ENCODE peak calls at places on chromosomes 11 and 22, in four cellular contexts. T is lower leg skin, A is fibroblast of villous mesenchyme, W is upper lobe of right lung. G is an unnamed sample.

GRCh38 chr22:42922374-42923177 is 65.5 kb upstream of the ARFGAP3 start:
- DNase-seq in A (no peak), W (peak), T (no peak), G (no peak)

GRCh38 chr11:100964400-100964799 is 165.2 kb downstream of the PGR start:
- DNase-seq in A (peak), T (no peak), W (no peak), G (peak)

GRCh38 chr11:73931039-73931645 is 19.7 kb upstream of the DNAJB13 start:
- DNase-seq in A (peak), T (no peak), W (no peak), G (peak)

GRCh38 chr11:115996125-115996807 is 492.1 kb upstream of the CADM1 start:
- DNase-seq in A (no peak), T (no peak), W (no peak), G (no peak)

GRCh38 chr11:113884361-113884836 is 9.0 kb upstream of the USP28 start:
- DNase-seq in W (no peak), A (peak), T (no peak), G (peak)

GRCh38 chr11:44011797-44012196 is 36.0 kb upstream of the ACCSL start:
- DNase-seq in W (no peak), A (peak), T (no peak), G (peak)

GRCh38 chr11:57474017-57474750 is 13.9 kb downstream of the RTN4RL2 start:
- DNase-seq in W (no peak), A (no peak), T (no peak), G (no peak)

GRCh38 chr11:297666-298405 is 1.5 kb downstream of the IFITM5 start:
- DNase-seq in T (no peak), W (peak), A (peak), G (no peak)

GRCh38 chr11:9136731-9137130 is 45.3 kb upstream of the SCUBE2 start:
- DNase-seq in W (no peak), A (no peak), T (no peak), G (no peak)

GRCh38 chr22:39155421-39155820 is 2.9 kb upstream of the CBX7 start:
- DNase-seq in W (no peak), A (no peak), T (no peak), G (no peak)

GRCh38 chr22:16824718-16825687 is at the start of gene XKR3:
- DNase-seq in T (no peak), A (no peak), W (no peak), G (no peak)

GRCh38 chr11:62025429-62026105 is 58.1 kb upstream of the FTH1 start:
- DNase-seq in A (peak), T (peak), W (peak), G (peak)

GRCh38 chr11:104546486-104546885 is 351.8 kb downstream of the CASP12 start:
- DNase-seq in T (no peak), A (no peak), W (no peak), G (no peak)

DNA sequence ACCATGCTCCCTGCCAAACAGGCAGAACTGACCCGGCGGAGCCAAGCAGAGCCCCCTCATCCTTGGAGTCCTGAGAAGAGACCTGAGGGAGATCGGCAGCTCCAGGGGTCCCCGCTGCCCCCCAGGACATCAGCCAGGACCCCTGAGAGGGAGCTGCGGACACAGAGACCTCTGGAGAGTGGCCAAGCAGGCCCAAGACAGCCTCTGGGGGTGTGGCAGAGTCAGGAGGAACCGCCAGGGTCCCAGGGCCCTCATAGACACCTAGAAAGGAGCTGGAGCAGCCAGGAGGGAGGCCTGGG is 37.5 kb downstream of the TRIOBP start:
- DNase-seq in W (no peak), A (no peak), T (no peak), G (no peak)
- H3K4me3 ChIP-seq in W (no peak), A (no peak), T (no peak), G (no peak)

GRCh38 chr11:118114266-118114665 is 27.5 kb upstream of the SMIM35 start:
- DNase-seq in W (peak), A (no peak), T (no peak), G (no peak)
- TF ChIP-seq CTCF in W (no peak), A (no peak), T (no peak), G (no peak)

GRCh38 chr22:44620129-44620840 is 81.7 kb upstream of the PRR5 start:
- DNase-seq in A (peak), W (no peak), T (peak), G (peak)
- H3K4me3 ChIP-seq in A (no peak), W (no peak), T (no peak), G (no peak)

GRCh38 chr11:82174610-82175009 is 559.1 kb downstream of the FAM181B start:
- DNase-seq in A (no peak), T (no peak), W (no peak), G (no peak)
- TF ChIP-seq CTCF in A (peak), T (no peak), W (no peak), G (no peak)

GRCh38 chr11:35141034-35141433 is 2.1 kb downstream of the CD44 start:
- DNase-seq in A (no peak), W (no peak), T (no peak), G (no peak)
- H3K4me3 ChIP-seq in A (peak), W (peak), T (peak), G (peak)

DNA sequence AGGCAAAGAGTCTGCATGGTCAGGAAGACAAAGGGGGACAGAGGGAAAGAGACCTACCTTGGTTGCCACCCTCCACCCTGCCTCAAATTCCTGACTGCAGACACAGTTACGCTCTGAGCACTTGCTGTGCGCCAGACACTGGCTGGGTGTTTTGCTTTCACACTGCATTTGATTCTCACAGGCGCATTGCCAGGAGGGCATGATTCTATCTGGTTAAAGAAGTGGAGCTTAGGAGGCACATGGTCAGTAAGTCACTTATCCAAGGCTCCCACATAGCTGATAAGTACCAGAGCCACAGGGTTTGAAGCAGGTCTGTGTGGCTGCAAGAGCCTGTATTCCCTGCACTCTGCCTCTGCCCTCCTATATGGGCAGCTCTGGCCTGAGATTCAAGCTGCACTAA is 103.9 kb downstream of the TIMP3 start:
- DNase-seq in W (no peak), T (no peak), A (no peak), G (no peak)
- TF ChIP-seq CTCF in W (no peak), T (no peak), A (no peak), G (no peak)

GRCh38 chr11:121928597-121929580 is 187.1 kb downstream of the BLID start:
- DNase-seq in W (no peak), A (no peak), T (no peak), G (no peak)
- H3K4me3 ChIP-seq in W (peak), A (peak), T (no peak), G (peak)